ENCODE peak calls at places on chromosomes 11 and 22, in seven cellular contexts. One of them, this sample, is unnamed.

GRCh38 chr11:109765709-109766311 is 327.4 kb upstream of the ZC3H12C start:
- DNase-seq in K562: no peak
- DNase-seq in HepG2: no peak
- DNase-seq in H1: no peak
- DNase-seq in NT2/D1: no peak
- DNase-seq in GM12878: no peak
- DNase-seq in SK-N-SH: no peak
- DNase-seq in this sample: no peak

GRCh38 chr11:31419138-31419537 is 49.5 kb downstream of the DNAJC24 start:
- DNase-seq in HepG2: no peak
- DNase-seq in SK-N-SH: no peak
- DNase-seq in K562: no peak
- DNase-seq in GM12878: no peak
- DNase-seq in NT2/D1: no peak
- DNase-seq in H1: no peak
- DNase-seq in this sample: no peak

GRCh38 chr11:100831929-100832480 is 144.9 kb downstream of the ARHGAP42 start:
- DNase-seq in K562: no peak
- DNase-seq in NT2/D1: no peak
- DNase-seq in SK-N-SH: no peak
- DNase-seq in HepG2: no peak
- DNase-seq in GM12878: no peak
- DNase-seq in H1: no peak
- DNase-seq in this sample: no peak

GRCh38 chr22:31084811-31085492 is 3.8 kb downstream of the SMTN start:
- DNase-seq in K562: peak; percentile 80
- DNase-seq in H1: peak; percentile 61
- DNase-seq in SK-N-SH: peak; percentile 96
- DNase-seq in GM12878: peak; percentile 43
- DNase-seq in NT2/D1: peak; percentile 65
- DNase-seq in HepG2: no peak
- DNase-seq in this sample: no peak

GRCh38 chr11:104191124-104191523 is 27.2 kb upstream of the PDGFD start:
- DNase-seq in H1: no peak
- DNase-seq in SK-N-SH: no peak
- DNase-seq in K562: no peak
- DNase-seq in NT2/D1: no peak
- DNase-seq in HepG2: no peak
- DNase-seq in GM12878: no peak
- DNase-seq in this sample: no peak

GRCh38 chr11:59271811-59272327 is 59.1 kb upstream of the MPEG1 start:
- DNase-seq in GM12878: no peak
- DNase-seq in NT2/D1: no peak
- DNase-seq in H1: no peak
- DNase-seq in K562: no peak
- DNase-seq in HepG2: no peak
- DNase-seq in SK-N-SH: no peak
- DNase-seq in this sample: no peak

GRCh38 chr22:37824674-37825641 is 1.8 kb downstream of the GALR3 start:
- DNase-seq in HepG2: no peak
- DNase-seq in K562: no peak
- DNase-seq in NT2/D1: no peak
- DNase-seq in H1: no peak
- DNase-seq in GM12878: no peak
- DNase-seq in SK-N-SH: peak; percentile 71
- DNase-seq in this sample: no peak

GRCh38 chr11:33721291-33721840 is 14.9 kb downstream of the CD59 start:
- DNase-seq in NT2/D1: no peak
- DNase-seq in H1: no peak
- DNase-seq in GM12878: no peak
- DNase-seq in HepG2: no peak
- DNase-seq in K562: no peak
- DNase-seq in SK-N-SH: no peak
- DNase-seq in this sample: no peak

GRCh38 chr11:28490763-28491382 is 382.7 kb downstream of the METTL15 start:
- DNase-seq in HepG2: no peak
- DNase-seq in SK-N-SH: no peak
- DNase-seq in K562: no peak
- DNase-seq in NT2/D1: no peak
- DNase-seq in H1: no peak
- DNase-seq in GM12878: no peak
- DNase-seq in this sample: no peak

GRCh38 chr22:44199866-44200265 is 19.1 kb downstream of the PARVG start:
- DNase-seq in SK-N-SH: no peak
- DNase-seq in GM12878: no peak
- DNase-seq in NT2/D1: no peak
- DNase-seq in K562: no peak
- DNase-seq in H1: no peak
- DNase-seq in HepG2: no peak
- DNase-seq in this sample: no peak

GRCh38 chr11:102382384-102382783 is 35.4 kb downstream of the BIRC2 start:
- DNase-seq in K562: no peak
- DNase-seq in NT2/D1: no peak
- DNase-seq in HepG2: no peak
- DNase-seq in SK-N-SH: no peak
- DNase-seq in GM12878: no peak
- DNase-seq in H1: no peak
- DNase-seq in this sample: no peak

GRCh38 chr11:102347526-102348331 is 715 bp downstream of the BIRC2 start:
- DNase-seq in K562: no peak
- DNase-seq in SK-N-SH: peak; percentile 27
- DNase-seq in GM12878: no peak
- DNase-seq in HepG2: peak; percentile 38
- DNase-seq in NT2/D1: no peak
- DNase-seq in H1: no peak
- DNase-seq in this sample: no peak

GRCh38 chr11:117600261-117600783 is 196.7 kb downstream of the DSCAML1 start:
- DNase-seq in NT2/D1: no peak
- DNase-seq in HepG2: no peak
- DNase-seq in SK-N-SH: no peak
- DNase-seq in K562: no peak
- DNase-seq in GM12878: no peak
- DNase-seq in H1: no peak
- DNase-seq in this sample: no peak

GRCh38 chr11:109480251-109480650 is 58.3 kb downstream of the C11orf87 start:
- DNase-seq in HepG2: no peak
- DNase-seq in SK-N-SH: no peak
- DNase-seq in GM12878: no peak
- DNase-seq in K562: no peak
- DNase-seq in NT2/D1: no peak
- DNase-seq in H1: no peak
- DNase-seq in this sample: no peak

GRCh38 chr11:126925321-126926093 is 75.1 kb downstream of the KIRREL3 start:
- DNase-seq in HepG2: no peak
- DNase-seq in SK-N-SH: no peak
- DNase-seq in NT2/D1: no peak
- DNase-seq in K562: no peak
- DNase-seq in H1: no peak
- DNase-seq in GM12878: no peak
- DNase-seq in this sample: no peak
- TF ChIP-seq YY1 in HepG2: no peak
- TF ChIP-seq YY1 in SK-N-SH: no peak
- TF ChIP-seq YY1 in NT2/D1: no peak
- TF ChIP-seq YY1 in K562: no peak
- TF ChIP-seq YY1 in H1: no peak
- TF ChIP-seq YY1 in GM12878: no peak
- TF ChIP-seq YY1 in this sample: no peak

DNA sequence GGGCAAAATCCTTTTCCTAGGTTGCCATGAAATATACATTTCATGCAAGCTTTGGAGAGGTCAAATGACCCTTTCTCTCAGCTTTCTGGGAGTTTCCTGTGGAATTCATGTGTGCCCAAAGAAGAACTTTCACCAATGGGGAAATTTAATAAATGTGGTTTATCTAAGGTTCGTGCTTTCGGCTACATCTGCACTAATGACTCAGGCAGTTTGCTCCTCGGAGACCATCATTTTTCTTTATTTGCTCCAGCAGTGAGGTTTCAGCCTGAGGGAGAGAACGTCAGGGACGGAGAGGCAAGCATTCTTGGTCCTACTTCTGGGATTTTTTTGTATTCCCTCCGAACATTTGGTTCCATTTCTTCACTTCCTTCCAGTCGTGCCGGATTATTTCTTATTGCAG is 85.2 kb downstream of the FLI1 start:
- DNase-seq in GM12878: no peak
- DNase-seq in NT2/D1: no peak
- DNase-seq in HepG2: no peak
- DNase-seq in H1: no peak
- DNase-seq in K562: no peak
- DNase-seq in SK-N-SH: no peak
- DNase-seq in this sample: no peak
- TF ChIP-seq YY1 in GM12878: no peak
- TF ChIP-seq YY1 in NT2/D1: no peak
- TF ChIP-seq YY1 in HepG2: no peak
- TF ChIP-seq YY1 in H1: no peak
- TF ChIP-seq YY1 in K562: no peak
- TF ChIP-seq YY1 in SK-N-SH: no peak
- TF ChIP-seq YY1 in this sample: no peak

GRCh38 chr11:132334769-132335280 is 964.4 kb downstream of the NTM start:
- DNase-seq in GM12878: no peak
- DNase-seq in H1: no peak
- DNase-seq in HepG2: no peak
- DNase-seq in SK-N-SH: no peak
- DNase-seq in K562: no peak
- DNase-seq in NT2/D1: no peak
- DNase-seq in this sample: no peak

GRCh38 chr11:132332521-132332920 is 962.1 kb downstream of the NTM start:
- DNase-seq in NT2/D1: no peak
- DNase-seq in SK-N-SH: no peak
- DNase-seq in H1: no peak
- DNase-seq in HepG2: no peak
- DNase-seq in GM12878: no peak
- DNase-seq in K562: no peak
- DNase-seq in this sample: no peak

GRCh38 chr11:132336781-132337535 is 966.5 kb downstream of the NTM start:
- DNase-seq in NT2/D1: no peak
- DNase-seq in H1: no peak
- DNase-seq in SK-N-SH: no peak
- DNase-seq in HepG2: no peak
- DNase-seq in K562: no peak
- DNase-seq in GM12878: no peak
- DNase-seq in this sample: no peak

GRCh38 chr11:132337819-132338416 is 967.5 kb downstream of the NTM start:
- DNase-seq in SK-N-SH: no peak
- DNase-seq in H1: no peak
- DNase-seq in HepG2: no peak
- DNase-seq in K562: no peak
- DNase-seq in GM12878: no peak
- DNase-seq in NT2/D1: no peak
- DNase-seq in this sample: no peak

DNA sequence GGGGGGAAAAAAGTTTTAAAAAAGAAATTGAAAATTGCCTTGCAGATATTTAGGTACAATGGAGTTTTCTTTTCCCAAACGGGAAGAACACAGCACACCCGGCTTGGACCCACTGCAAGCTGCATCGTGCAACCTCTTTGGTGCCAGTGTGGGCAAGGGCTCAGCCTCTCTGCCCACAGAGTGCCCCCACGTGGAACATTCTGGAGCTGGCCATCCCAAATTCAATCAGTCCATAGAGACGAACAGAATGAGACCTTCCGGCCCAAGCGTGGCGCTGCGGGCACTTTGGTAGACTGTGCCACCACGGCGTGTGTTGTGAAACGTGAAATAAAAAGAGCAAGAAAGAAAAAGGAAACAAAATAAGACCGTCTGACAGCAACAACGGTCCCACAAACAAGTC is 964.9 kb downstream of the NTM start:
- DNase-seq in SK-N-SH: no peak
- DNase-seq in H1: no peak
- DNase-seq in GM12878: no peak
- DNase-seq in K562: no peak
- DNase-seq in NT2/D1: no peak
- DNase-seq in HepG2: no peak
- DNase-seq in this sample: no peak
- TF ChIP-seq YY1 in SK-N-SH: no peak
- TF ChIP-seq YY1 in H1: no peak
- TF ChIP-seq YY1 in GM12878: no peak
- TF ChIP-seq YY1 in K562: no peak
- TF ChIP-seq YY1 in NT2/D1: no peak
- TF ChIP-seq YY1 in HepG2: no peak
- TF ChIP-seq YY1 in this sample: no peak

GRCh38 chr11:60852060-60852638 is 3.6 kb downstream of the PTGDR2 start:
- DNase-seq in K562: no peak
- DNase-seq in NT2/D1: no peak
- DNase-seq in GM12878: no peak
- DNase-seq in HepG2: no peak
- DNase-seq in SK-N-SH: no peak
- DNase-seq in H1: no peak
- DNase-seq in this sample: no peak

GRCh38 chr11:60854140-60854846 is 1.5 kb downstream of the PTGDR2 start:
- DNase-seq in K562: peak; percentile 75
- DNase-seq in GM12878: no peak
- DNase-seq in NT2/D1: no peak
- DNase-seq in SK-N-SH: no peak
- DNase-seq in HepG2: no peak
- DNase-seq in H1: no peak
- DNase-seq in this sample: no peak

GRCh38 chr11:60854847-60855725 is 664 bp downstream of the PTGDR2 start:
- DNase-seq in HepG2: no peak
- DNase-seq in H1: no peak
- DNase-seq in K562: no peak
- DNase-seq in NT2/D1: no peak
- DNase-seq in SK-N-SH: no peak
- DNase-seq in GM12878: no peak
- DNase-seq in this sample: no peak

GRCh38 chr11:60852639-60853468 is 2.9 kb downstream of the PTGDR2 start:
- DNase-seq in H1: no peak
- DNase-seq in NT2/D1: no peak
- DNase-seq in K562: no peak
- DNase-seq in HepG2: no peak
- DNase-seq in GM12878: no peak
- DNase-seq in SK-N-SH: no peak
- DNase-seq in this sample: no peak

DNA sequence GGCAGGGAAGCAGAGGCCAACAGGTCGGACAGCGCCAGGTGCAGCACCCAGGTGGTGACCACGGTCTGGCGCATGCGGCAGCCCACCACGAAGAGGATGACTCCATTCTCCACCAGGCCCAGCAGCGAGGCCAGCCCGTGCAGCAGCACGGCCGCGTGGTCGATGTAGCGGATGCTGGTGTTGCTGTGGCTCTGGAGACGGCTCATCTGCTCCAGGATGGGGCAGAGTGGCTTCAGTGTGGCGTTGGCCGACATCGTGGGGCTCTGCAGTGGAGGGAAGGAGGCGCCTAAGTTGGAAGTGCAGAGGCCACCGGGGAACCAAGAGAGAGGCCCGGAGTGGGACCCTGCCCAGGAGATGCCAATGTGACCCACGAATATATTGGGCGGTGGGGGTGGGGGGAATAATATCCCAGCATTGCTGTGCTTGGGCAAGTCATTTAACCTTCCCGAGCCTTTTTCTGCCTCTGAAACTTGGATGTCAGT is 2.2 kb downstream of the PTGDR2 start:
- DNase-seq in GM12878: no peak
- DNase-seq in HepG2: no peak
- DNase-seq in K562: no peak
- DNase-seq in NT2/D1: no peak
- DNase-seq in H1: no peak
- DNase-seq in SK-N-SH: no peak
- DNase-seq in this sample: no peak
- TF ChIP-seq YY1 in GM12878: no peak
- TF ChIP-seq YY1 in HepG2: no peak
- TF ChIP-seq YY1 in K562: no peak
- TF ChIP-seq YY1 in NT2/D1: no peak
- TF ChIP-seq YY1 in H1: no peak
- TF ChIP-seq YY1 in SK-N-SH: no peak
- TF ChIP-seq YY1 in this sample: no peak